ENCODE peak calls at places on chromosomes 12 and 14, in nine cellular contexts. A is progenitor cell of endocrine pancreas, M is NCI-H1694 treated with DMSO at 0.1 percent for 48 hours, B is RKO, U is fibroblast of lung, J is HT1080, E is activated gamma-delta T cell treated with Interleukin-2 at 50 U/mL for 16 hours, T is HTR-8/SVneo, O is tibial nerve. V is an unnamed sample.

GRCh38 chr14:34733245-34733644 is 18.9 kb upstream of the CFL2 start:
- DNase-seq in O (no peak), J (peak; percentile 11), A (no peak), U (peak; percentile 80), T (no peak), B (no peak), M (no peak), E (no peak), V (no peak)

GRCh38 chr14:105767315-105767714 is 240.9 kb downstream of the TMEM121 start:
- DNase-seq in U (no peak), B (no peak), J (no peak), M (no peak), A (no peak), E (no peak), T (no peak), O (no peak), V (no peak)

GRCh38 chr14:103008768-103009342 is 48.5 kb downstream of the CDC42BPB start:
- DNase-seq in J (no peak), U (peak; percentile 82), T (no peak), E (no peak), A (no peak), O (no peak), B (no peak), M (peak; percentile 72), V (no peak)

GRCh38 chr14:68283378-68284123 is 464.0 kb downstream of the RAD51B start:
- DNase-seq in J (no peak), O (no peak), T (no peak), B (no peak), U (no peak), A (no peak), E (peak; percentile 74), M (no peak), V (peak; percentile 53)

GRCh38 chr12:47576256-47576655 is 129.6 kb downstream of the RPAP3 start:
- DNase-seq in U (no peak), J (no peak), M (no peak), E (no peak), T (no peak), A (no peak), B (no peak), O (no peak), V (no peak)

GRCh38 chr14:59591641-59592040 is 15.0 kb upstream of the CCDC175 start:
- DNase-seq in E (no peak), B (no peak), J (no peak), M (no peak), T (no peak), A (no peak), O (no peak), U (no peak), V (no peak)

GRCh38 chr14:73740921-73741326 is 26.7 kb upstream of the PNMA1 start:
- DNase-seq in O (peak; percentile 70), B (no peak), E (no peak), J (no peak), M (no peak), T (no peak), A (peak; percentile 58), U (no peak), V (peak; percentile 85)

GRCh38 chr12:41293011-41293410 is 104.9 kb downstream of the PDZRN4 start:
- DNase-seq in J (peak; percentile 68), T (no peak), A (no peak), O (no peak), M (no peak), U (no peak), B (no peak), E (no peak), V (no peak)

GRCh38 chr12:1357171-1357570 is 237.2 kb downstream of the FBXL14 start:
- DNase-seq in J (peak; percentile 50), A (no peak), T (peak; percentile 73), M (no peak), E (no peak), O (no peak), U (peak; percentile 78), B (no peak), V (no peak)

GRCh38 chr14:95756751-95757150 is 42.8 kb upstream of the TCL1A start:
- DNase-seq in U (no peak), T (no peak), A (no peak), E (no peak), M (no peak), O (no peak), B (no peak), J (no peak), V (no peak)

GRCh38 chr12:119857036-119857435 is 20.1 kb downstream of the CIT start:
- DNase-seq in U (no peak), M (no peak), E (no peak), O (no peak), T (no peak), J (no peak), B (no peak), A (no peak), V (no peak)

GRCh38 chr14:73567951-73568885 is 795 bp upstream of the ACOT2 start:
- DNase-seq in O (no peak), B (peak; percentile 85), T (no peak), U (peak; percentile 71), A (no peak), E (no peak), J (no peak), M (peak; percentile 32), V (no peak)

GRCh38 chr14:99930420-99931274 is 134.6 kb upstream of the EVL start:
- DNase-seq in B (no peak), A (no peak), U (peak; percentile 27), T (no peak), O (no peak), E (no peak), J (no peak), M (peak; percentile 57), V (no peak)